ENCODE peak calls at places on chromosome 19, in six cellular contexts. Y, N, Q, R, P and F are unnamed samples.

GRCh38 chr19:35330475-35330874 is 1.5 kb downstream of the CD22 start:
- DNase-seq in Y (no peak), N (no peak), Q (no peak), R (no peak), P (no peak), F (no peak)

GRCh38 chr19:42658148-42658547 is 63.4 kb upstream of the CEACAM8 start:
- DNase-seq in Y (no peak), N (peak; percentile 16), Q (no peak), R (no peak), P (no peak), F (no peak)

GRCh38 chr19:30150626-30151025 is 208.6 kb downstream of the URI1 start:
- DNase-seq in Y (no peak), N (no peak), Q (no peak), R (no peak), P (no peak), F (no peak)

GRCh38 chr19:1270854-1271527 is 1.9 kb downstream of the CIRBP start:
- DNase-seq in Y (no peak), N (no peak), Q (peak; percentile 53), R (no peak), P (no peak), F (no peak)

GRCh38 chr19:49425922-49426592 is 869 bp downstream of the GFY start:
- DNase-seq in Y (no peak), N (no peak), Q (no peak), R (no peak), P (no peak), F (no peak)

GRCh38 chr19:23971598-23971997 is 56.9 kb downstream of the ZNF726 start:
- DNase-seq in Y (no peak), N (no peak), Q (no peak), R (no peak), P (no peak), F (no peak)

GRCh38 chr19:2221250-2221831 is 14.8 kb downstream of the PLEKHJ1 start:
- DNase-seq in Y (no peak), N (peak; percentile 35), Q (no peak), R (peak; percentile 30), P (no peak), F (no peak)

GRCh38 chr19:36136975-36137686 is 2.7 kb upstream of the CAPNS1 start:
- DNase-seq in Y (peak; percentile 75), N (peak; percentile 23), Q (peak; percentile 89), R (peak; percentile 95), P (peak; percentile 80), F (no peak)

GRCh38 chr19:50003254-50003788 is 21.9 kb downstream of the VRK3 start:
- DNase-seq in Y (no peak), N (no peak), Q (no peak), R (no peak), P (no peak), F (no peak)

GRCh38 chr19:3497757-3498515 is 2.5 kb downstream of the DOHH start:
- DNase-seq in Y (no peak), N (no peak), Q (no peak), R (no peak), P (no peak), F (no peak)

GRCh38 chr19:50693064-50693975 is 26.3 kb downstream of the SHANK1 start:
- DNase-seq in Y (no peak), N (no peak), Q (no peak), R (no peak), P (no peak), F (no peak)

GRCh38 chr19:6572217-6572616 is 18.7 kb downstream of the CD70 start:
- DNase-seq in Y (no peak), N (no peak), Q (peak; percentile 49), R (no peak), P (no peak), F (no peak)

GRCh38 chr19:50728084-50728737 is 5.0 kb downstream of the CLEC11A start:
- DNase-seq in Y (no peak), N (peak; percentile 75), Q (peak; percentile 72), R (no peak), P (peak; percentile 43), F (peak; percentile 68)

GRCh38 chr19:12484371-12485322 is at the start of gene ZNF709:
- DNase-seq in Y (peak; percentile 91), N (peak; percentile 77), Q (peak; percentile 91), R (no peak), P (peak; percentile 92), F (peak; percentile 83)

GRCh38 chr19:18479964-18480723 is 41.7 kb downstream of the ELL start:
- DNase-seq in Y (no peak), N (peak; percentile 64), Q (peak; percentile 78), R (no peak), P (peak; percentile 49), F (no peak)

GRCh38 chr19:58330458-58330857 is 3.7 kb downstream of the ZSCAN22 start:
- DNase-seq in Y (peak; percentile 2), N (peak; percentile 76), Q (no peak), R (no peak), P (peak; percentile 31), F (no peak)

GRCh38 chr19:3479819-3480215 is 508 bp downstream of the SMIM24 start:
- DNase-seq in Y (peak; percentile 75), N (no peak), Q (no peak), R (peak; percentile 47), P (peak; percentile 57), F (peak; percentile 64)

GRCh38 chr19:49927526-49928264 is 1.3 kb upstream of the ATF5 start:
- DNase-seq in Y (no peak), N (no peak), Q (no peak), R (no peak), P (no peak), F (no peak)

GRCh38 chr19:812819-813358 is 8.9 kb downstream of the PLPPR3 start:
- DNase-seq in Y (no peak), N (no peak), Q (no peak), R (no peak), P (no peak), F (no peak)

GRCh38 chr19:5313307-5313706 is 27.3 kb downstream of the PTPRS start:
- DNase-seq in Y (no peak), N (no peak), Q (no peak), R (no peak), P (peak; percentile 69), F (no peak)

DNA sequence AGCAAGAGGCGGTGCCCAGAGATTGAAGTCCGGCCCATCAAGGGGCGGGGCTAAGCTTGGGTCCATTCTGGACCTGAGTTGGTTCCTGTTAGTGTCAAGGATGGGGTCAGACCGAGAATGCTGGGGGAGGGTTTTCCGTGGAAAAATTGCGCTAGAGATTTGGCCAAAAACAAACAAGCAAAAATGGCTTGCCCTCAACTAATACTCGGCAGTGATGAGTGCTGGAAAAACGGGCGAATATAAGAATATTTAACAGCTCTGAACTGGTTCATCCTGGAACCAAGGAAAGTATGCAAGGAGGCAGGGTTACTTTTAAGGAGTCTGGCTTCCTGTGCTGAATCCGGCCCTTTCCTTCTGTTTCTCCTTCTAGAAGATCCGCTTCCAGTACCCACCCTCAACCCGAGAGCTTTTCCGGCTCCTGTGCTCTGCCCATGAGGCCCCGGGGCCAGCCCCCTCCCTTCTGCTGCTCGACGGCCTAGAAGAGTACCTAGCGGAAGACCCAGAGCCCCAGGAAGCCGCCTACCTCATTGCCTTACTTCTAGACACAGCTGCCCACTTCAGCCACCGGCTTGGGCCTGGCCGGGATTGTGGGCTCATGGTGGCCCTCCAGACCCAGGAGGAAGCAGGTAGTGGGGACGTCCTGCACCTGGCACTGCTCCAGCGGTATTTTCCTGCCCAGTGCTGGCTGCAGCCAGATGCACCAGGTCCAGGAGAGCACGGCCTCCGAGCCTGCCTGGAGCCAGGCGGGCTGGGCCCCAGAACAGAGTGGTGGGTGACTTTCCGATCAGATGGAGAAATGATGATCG is 880 bp downstream of the SWSAP1 start:
- DNase-seq in Y (no peak), N (no peak), Q (peak; percentile 65), R (no peak), P (peak; percentile 59), F (peak; percentile 64)
- TF ChIP-seq POLR2A in Y (peak; percentile 83), N (no peak), Q (no peak), R (no peak), P (no peak), F (peak; percentile 83)

DNA sequence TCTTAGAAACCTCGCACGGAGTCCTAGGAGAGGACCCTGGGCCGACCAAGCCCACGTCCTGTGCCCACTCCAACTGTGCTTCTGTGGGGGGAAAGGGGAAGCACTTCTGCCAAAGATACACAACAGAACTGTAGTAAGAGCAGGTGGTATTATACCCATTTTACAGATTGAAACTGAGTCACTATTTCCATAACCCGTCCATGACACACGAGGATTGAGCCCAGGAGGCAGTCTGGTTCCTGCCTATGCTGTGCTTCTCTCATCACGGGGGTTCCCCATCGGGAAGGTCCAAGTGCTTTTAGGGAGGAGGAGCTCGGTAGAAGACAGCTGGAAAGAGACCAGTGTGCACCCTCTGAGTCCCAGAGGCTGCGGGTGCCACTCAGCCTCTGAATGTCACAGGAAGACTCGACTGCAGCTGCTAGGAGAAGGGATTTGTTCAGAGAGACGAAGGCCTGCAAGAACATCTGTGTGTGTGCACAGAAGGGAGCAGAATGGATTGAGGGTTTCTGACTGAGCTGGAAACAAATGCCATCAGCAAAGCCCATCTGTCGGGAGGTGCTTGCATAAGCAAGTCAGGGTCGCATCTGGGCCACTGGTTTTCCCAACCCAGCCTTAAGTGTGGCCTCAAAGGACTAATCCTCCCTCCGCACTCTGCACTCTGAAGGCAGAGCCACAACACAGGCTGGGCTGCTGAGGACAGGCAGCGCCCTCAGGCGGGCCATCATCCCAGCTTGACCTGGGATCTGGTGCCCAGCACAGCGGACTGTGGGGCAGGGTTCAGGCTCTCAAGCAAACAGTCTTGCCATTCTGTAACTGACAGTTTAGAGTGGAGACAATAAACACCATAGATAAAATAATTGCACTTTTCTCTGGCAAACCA is 150.0 kb downstream of the DPF1 start:
- DNase-seq in Y (peak; percentile 60), N (peak; percentile 19), Q (peak; percentile 40), R (no peak), P (no peak), F (no peak)
- TF ChIP-seq POLR2A in Y (no peak), N (no peak), Q (no peak), R (no peak), P (no peak), F (no peak)

DNA sequence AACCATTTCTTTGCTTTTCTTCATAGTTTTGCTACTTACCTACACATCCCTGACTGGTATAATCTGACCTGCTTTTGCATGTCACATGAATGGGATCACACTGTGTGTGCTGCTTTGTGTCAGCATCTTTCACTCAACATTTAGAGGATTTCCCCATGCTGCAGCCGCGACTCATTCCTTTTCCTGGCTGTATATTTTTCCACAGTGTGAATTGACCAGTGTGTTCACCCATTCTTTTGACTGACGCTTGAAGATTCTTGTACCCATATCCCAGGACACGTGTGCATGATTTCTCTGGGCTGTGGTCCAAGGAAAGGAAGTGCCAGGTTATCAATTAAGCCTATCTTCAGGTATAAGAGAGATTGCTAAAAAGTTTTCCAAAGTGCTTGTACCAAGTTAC is 118.4 kb downstream of the DPF1 start:
- DNase-seq in Y (no peak), N (no peak), Q (no peak), R (no peak), P (no peak), F (no peak)
- TF ChIP-seq POLR2A in Y (no peak), N (no peak), Q (no peak), R (no peak), P (no peak), F (no peak)

GRCh38 chr19:33797821-33798633 is 1.4 kb downstream of the KCTD15 start:
- DNase-seq in Y (peak; percentile 80), N (peak; percentile 33), Q (peak; percentile 70), R (peak; percentile 64), P (peak; percentile 57), F (peak; percentile 83)

GRCh38 chr19:33796164-33797100 is at the start of gene KCTD15:
- DNase-seq in Y (peak; percentile 65), N (peak; percentile 31), Q (peak; percentile 40), R (peak; percentile 66), P (peak; percentile 51), F (peak; percentile 73)

GRCh38 chr19:33798701-33799111 is 2.0 kb downstream of the KCTD15 start:
- DNase-seq in Y (no peak), N (peak; percentile 27), Q (no peak), R (no peak), P (no peak), F (no peak)

GRCh38 chr19:33794578-33795369 is 1.9 kb upstream of the KCTD15 start:
- DNase-seq in Y (no peak), N (no peak), Q (no peak), R (no peak), P (no peak), F (no peak)

GRCh38 chr19:33795370-33796163 is 1.1 kb upstream of the KCTD15 start:
- DNase-seq in Y (peak; percentile 86), N (peak; percentile 75), Q (peak; percentile 82), R (peak; percentile 96), P (peak; percentile 85), F (peak; percentile 83)
- TF ChIP-seq POLR2A in Y (no peak), N (peak; percentile 73), Q (peak; percentile 48), R (peak; percentile 85), P (no peak), F (no peak)